ENCODE peak calls at places on chromosomes 6 and 20, in ten cellular contexts. W is stomach; Y is DND-41; D is ascending aorta; V is naive thymus-derived CD4-positive, alpha-beta T cell; T is neuronal stem cell; L is brain microvascular endothelial cell; H is gastrocnemius medialis; Q is endodermal cell; R is AG04450. B is an unnamed sample. For H3K27me3, the result is how much of the 10 kb centered on the place peaks cover.

GRCh38 chr20:62633571-62634329 is 8.6 kb upstream of the SLCO4A1 start:
- DNase-seq in W (no peak), Y (no peak), D (no peak), V (no peak), T (no peak), L (no peak), H (no peak), Q (no peak), R (no peak), B (no peak)

GRCh38 chr6:147106759-147107401 is 97.3 kb upstream of the STXBP5 start:
- DNase-seq in W (no peak), Y (no peak), D (no peak), V (no peak), T (no peak), L (peak), H (no peak), Q (no peak), R (peak), B (no peak)

GRCh38 chr6:49540614-49541013 is 9.9 kb upstream of the C6orf141 start:
- DNase-seq in W (no peak), Y (no peak), D (no peak), V (no peak), T (no peak), L (no peak), H (no peak), Q (no peak), R (no peak), B (no peak)

GRCh38 chr6:158648682-158649131 is 1.1 kb upstream of the SYTL3 start:
- DNase-seq in W (peak), Y (no peak), D (peak), V (no peak), T (no peak), L (peak), H (no peak), Q (peak), R (peak), B (no peak)

GRCh38 chr20:14775778-14776177 is 438.4 kb upstream of the FLRT3 start:
- DNase-seq in W (peak), Y (no peak), D (no peak), V (no peak), T (no peak), L (peak), H (peak), Q (no peak), R (no peak), B (no peak)

GRCh38 chr20:4896119-4896700 is 105.1 kb downstream of the SLC23A2 start:
- DNase-seq in W (no peak), Y (no peak), D (no peak), V (no peak), T (no peak), L (no peak), H (no peak), Q (peak), R (no peak), B (no peak)

GRCh38 chr6:155152211-155153076 is 111.4 kb upstream of the CLDN20 start:
- DNase-seq in W (no peak), Y (no peak), D (no peak), V (no peak), T (no peak), L (no peak), H (no peak), Q (peak), R (no peak), B (no peak)

GRCh38 chr6:5457036-5457435 is 195.7 kb downstream of the FARS2 start:
- DNase-seq in W (no peak), Y (no peak), D (no peak), V (no peak), T (no peak), L (no peak), H (peak), Q (peak), R (no peak), B (no peak)

GRCh38 chr6:119717942-119718341 is 368.4 kb upstream of the MAN1A1 start:
- DNase-seq in W (no peak), Y (no peak), D (no peak), V (no peak), T (no peak), L (no peak), H (no peak), Q (no peak), R (no peak), B (no peak)

GRCh38 chr20:14643146-14643545 is 305.7 kb upstream of the FLRT3 start:
- DNase-seq in W (no peak), Y (no peak), D (no peak), V (no peak), T (no peak), L (no peak), H (no peak), Q (no peak), R (no peak), B (no peak)

GRCh38 chr6:150307520-150307919 is 61.3 kb upstream of the IYD start:
- DNase-seq in W (no peak), Y (no peak), D (no peak), V (no peak), T (no peak), L (no peak), H (no peak), Q (no peak), R (no peak), B (no peak)
- H3K27me3 ChIP-seq in W (under half), Y (under half), D (under half), V (under half), T (under half), L (under half), H (under half), Q (under half), R (under half), B (under half)

GRCh38 chr6:152572395-152573061 is 64.6 kb downstream of the SYNE1 start:
- DNase-seq in W (no peak), Y (no peak), D (no peak), V (no peak), T (no peak), L (no peak), H (no peak), Q (no peak), R (no peak), B (no peak)
- H3K27ac ChIP-seq in W (no peak), Y (no peak), D (no peak), V (no peak), T (no peak), L (no peak), H (no peak), Q (no peak), R (no peak), B (no peak)

GRCh38 chr6:98821739-98822405 is 12.5 kb upstream of the POU3F2 start:
- DNase-seq in W (no peak), Y (no peak), D (no peak), V (no peak), T (no peak), L (no peak), H (no peak), Q (no peak), R (no peak), B (no peak)
- H3K27me3 ChIP-seq in W (half or more), Y (under half), D (under half), V (under half), T (under half), L (under half), H (under half), Q (half or more), R (under half), B (under half)

DNA sequence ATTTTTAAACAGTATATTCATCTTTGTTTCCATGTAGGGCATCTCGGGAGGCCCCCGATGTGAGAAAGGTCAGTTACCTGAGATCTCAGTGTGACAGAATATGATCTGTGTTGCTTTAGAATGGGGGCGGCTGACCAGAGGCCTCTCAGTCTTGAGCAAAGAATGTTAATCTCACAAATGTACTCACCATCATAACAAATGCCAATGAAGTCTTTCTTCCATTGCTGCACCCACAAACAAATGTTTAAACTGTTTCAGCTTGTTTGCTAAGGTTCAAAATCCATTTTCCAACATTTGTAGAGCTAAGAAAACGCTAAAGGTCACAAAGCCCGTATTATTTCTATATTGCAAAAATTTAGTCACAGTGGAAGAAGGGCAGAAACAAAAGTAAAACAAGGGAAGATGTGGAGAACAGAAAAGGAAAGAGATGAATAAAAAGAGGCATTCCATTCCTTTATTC is 31.8 kb downstream of the ELOVL2 start:
- DNase-seq in W (no peak), Y (no peak), D (no peak), V (no peak), T (no peak), L (no peak), H (no peak), Q (no peak), R (no peak), B (no peak)
- H3K27ac ChIP-seq in W (no peak), Y (no peak), D (no peak), V (no peak), T (no peak), L (no peak), H (no peak), Q (no peak), R (no peak), B (no peak)

DNA sequence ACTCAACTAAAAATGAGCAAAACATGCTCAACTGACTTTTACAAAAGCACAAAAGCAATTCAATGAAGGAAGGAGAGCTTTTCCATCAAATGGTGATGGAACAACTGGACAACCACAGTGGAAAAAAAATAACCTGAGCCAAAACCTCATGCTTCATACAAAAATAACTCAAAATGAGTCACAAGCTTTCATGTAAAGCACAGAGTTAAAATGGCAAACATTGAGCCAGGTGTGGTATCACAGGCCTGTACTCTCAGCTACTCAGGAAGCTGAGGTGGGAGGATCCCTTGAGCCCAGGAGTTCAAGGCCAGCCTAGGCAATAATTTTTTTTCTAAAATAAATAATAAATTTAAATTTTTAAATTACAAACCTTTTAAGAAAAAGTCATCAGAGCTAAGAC is 18.4 kb upstream of the HLA-G start:
- DNase-seq in W (no peak), Y (no peak), D (no peak), V (no peak), T (no peak), L (no peak), H (no peak), Q (no peak), R (no peak), B (no peak)
- H3K27me3 ChIP-seq in W (under half), Y (under half), D (under half), V (under half), T (under half), L (under half), H (under half), Q (under half), R (under half), B (under half)

DNA sequence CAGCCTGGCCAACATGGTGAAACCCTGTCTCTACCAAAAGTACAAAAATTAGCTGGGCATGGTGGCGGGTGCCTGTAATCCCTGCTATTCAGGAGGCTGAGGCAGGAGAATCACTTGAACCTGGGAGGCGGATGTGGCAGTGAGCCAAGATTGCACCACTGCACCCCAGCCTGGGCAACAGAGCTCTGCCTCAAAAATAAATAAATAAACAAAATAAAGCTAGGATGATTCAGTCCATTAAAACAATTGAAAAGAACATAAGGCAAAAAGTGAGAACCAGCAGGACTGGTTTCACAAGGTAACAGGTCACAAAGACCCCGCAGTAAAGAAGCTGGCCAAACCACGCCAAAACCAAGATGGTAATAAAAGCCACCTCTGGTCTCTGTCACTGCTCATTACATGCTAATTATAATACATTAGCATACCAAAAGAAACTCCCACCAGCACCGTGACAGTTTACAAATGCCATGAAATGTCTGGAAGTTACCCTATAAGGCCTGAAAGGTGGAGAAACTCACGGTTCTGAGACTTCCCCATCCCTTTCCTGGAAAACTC is 10.4 kb downstream of the LAMA4 start:
- DNase-seq in W (no peak), Y (no peak), D (no peak), V (no peak), T (no peak), L (no peak), H (no peak), Q (peak), R (no peak), B (no peak)
- H3K27ac ChIP-seq in W (peak), Y (no peak), D (peak), V (no peak), T (no peak), L (no peak), H (peak), Q (no peak), R (no peak), B (no peak)

DNA sequence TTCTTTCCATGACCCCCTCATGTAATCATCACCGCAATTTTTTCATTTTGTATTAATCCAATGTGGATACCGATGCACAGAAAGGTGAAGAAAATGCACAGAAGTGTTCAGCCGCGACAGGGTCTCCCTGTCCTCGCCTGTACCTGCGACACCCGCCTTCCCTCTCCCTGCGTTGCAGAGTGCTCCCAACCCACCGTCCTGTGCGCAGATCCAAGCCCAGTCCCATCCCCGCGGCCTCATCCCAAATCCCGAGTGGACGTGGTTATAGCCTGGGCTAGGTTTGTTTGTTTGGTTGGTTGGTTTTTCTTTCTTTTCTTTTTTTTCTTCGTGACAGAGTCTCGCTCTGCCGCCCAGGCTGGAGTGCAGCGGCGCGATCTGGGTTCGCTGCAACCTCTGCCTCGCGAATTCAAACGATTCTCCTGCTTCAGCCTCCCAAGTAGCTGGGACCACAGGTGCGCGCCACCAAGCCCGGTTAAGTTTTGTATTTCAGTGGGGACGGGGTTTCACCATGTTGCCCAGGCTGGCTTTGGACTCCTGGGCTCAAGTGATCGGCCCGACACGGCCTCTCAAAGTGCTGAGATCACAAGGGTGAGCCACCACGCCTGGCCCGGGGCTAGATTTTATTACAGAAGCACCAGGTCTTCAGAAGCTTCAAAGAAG is 536 bp upstream of the RAET1G start:
- DNase-seq in W (no peak), Y (no peak), D (no peak), V (no peak), T (no peak), L (no peak), H (no peak), Q (no peak), R (no peak), B (no peak)
- H3K27me3 ChIP-seq in W (under half), Y (under half), D (under half), V (under half), T (half or more), L (under half), H (under half), Q (half or more), R (under half), B (under half)

B was measured in effector memory CD4-positive, alpha-beta T cell.